ENCODE peak calls at places on chromosomes 16 and 17, in seven cellular contexts. L, N, W, O, M, E and J are unnamed samples.

GRCh38 chr17:76725580-76726230 is 701 bp downstream of the JMJD6 start:
- DNase-seq in O (peak), N (peak), E (peak), M (peak), L (no peak), W (no peak), J (no peak)

GRCh38 chr16:81636298-81636960 is 142.7 kb upstream of the PLCG2 start:
- DNase-seq in O (no peak), M (no peak), E (no peak), N (no peak), L (no peak), W (no peak), J (no peak)

GRCh38 chr16:79062336-79062735 is 538.2 kb downstream of the MAF start:
- DNase-seq in N (no peak), L (no peak), E (no peak), M (no peak), O (no peak), W (no peak), J (no peak)

GRCh38 chr16:66647866-66648265 is 43.4 kb downstream of the CMTM3 start:
- DNase-seq in W (no peak), N (no peak), E (no peak), O (no peak), M (no peak), L (no peak), J (no peak)

GRCh38 chr16:19837984-19838707 is 46.5 kb downstream of the GPRC5B start:
- DNase-seq in L (no peak), N (no peak), W (no peak), E (no peak), M (no peak), O (no peak), J (no peak)

GRCh38 chr17:77316191-77316641 is 175.4 kb downstream of the SEC14L1 start:
- DNase-seq in E (no peak), L (no peak), N (no peak), W (no peak), M (no peak), O (no peak), J (no peak)

GRCh38 chr17:17751489-17751995 is 70.3 kb downstream of the RAI1 start:
- DNase-seq in M (no peak), N (no peak), E (no peak), W (no peak), O (no peak), L (no peak), J (no peak)

GRCh38 chr17:7714721-7715594 is 2.6 kb upstream of the DNAH2 start:
- DNase-seq in N (no peak), W (no peak), L (no peak), E (no peak), M (no peak), O (no peak), J (no peak)

GRCh38 chr16:29148867-29149272 is 164.0 kb downstream of the LAT start:
- DNase-seq in L (no peak), W (no peak), N (no peak), O (peak), M (no peak), E (peak), J (no peak)

GRCh38 chr17:64682261-64683181 is 20.4 kb upstream of the SMURF2 start:
- DNase-seq in N (no peak), W (no peak), O (no peak), L (no peak), M (no peak), E (no peak), J (no peak)

GRCh38 chr16:86791287-86792074 is 213.1 kb downstream of the FOXL1 start:
- DNase-seq in L (no peak), E (no peak), N (no peak), W (no peak), M (no peak), O (no peak), J (no peak)

GRCh38 chr17:50051082-50051576 is 4.8 kb upstream of the ITGA3 start:
- DNase-seq in O (no peak), N (no peak), W (no peak), M (no peak), L (no peak), E (no peak), J (no peak)

GRCh38 chr16:75188832-75189477 is 18.0 kb downstream of the CTRB2 start:
- DNase-seq in M (no peak), E (no peak), W (no peak), O (no peak), N (no peak), L (no peak), J (no peak)

GRCh38 chr17:48429638-48430586 is at the start of gene SKAP1:
- DNase-seq in O (peak), N (no peak), E (peak), W (no peak), M (no peak), L (no peak), J (no peak)

GRCh38 chr17:36813357-36813756 is 123.9 kb upstream of the LHX1 start:
- DNase-seq in N (no peak), O (no peak), W (no peak), E (no peak), L (no peak), M (no peak), J (no peak)

GRCh38 chr17:53032861-53033271 is 789.9 kb upstream of the KIF2B start:
- DNase-seq in E (no peak), L (peak), N (peak), O (no peak), W (peak), M (no peak), J (peak)

GRCh38 chr17:50904522-50905459 is 38.6 kb upstream of the TOB1 start:
- DNase-seq in O (no peak), M (peak), W (no peak), L (no peak), N (peak), E (no peak), J (peak)

GRCh38 chr16:3767333-3767977 is 50.1 kb upstream of the TRAP1 start:
- DNase-seq in W (no peak), O (peak), L (no peak), M (no peak), N (no peak), E (no peak), J (no peak)

GRCh38 chr17:31537558-31537957 is 146.1 kb downstream of the RAB11FIP4 start:
- DNase-seq in N (no peak), M (peak), O (no peak), L (no peak), E (no peak), W (no peak), J (peak)